ENCODE peak calls at places on chromosomes 7 and 10, in seven cellular contexts. R, U, Q, A, S, W and V are unnamed samples.

GRCh38 chr10:104243567-104243966 is 11.1 kb upstream of the GSTO1 start:
- DNase-seq in A (no peak), U (no peak), W (no peak), R (no peak), Q (no peak), S (no peak), V (no peak)

GRCh38 chr7:27779873-27780272 is 39.9 kb downstream of the TAX1BP1 start:
- DNase-seq in A (no peak), W (no peak), U (peak), Q (no peak), S (no peak), R (no peak), V (no peak)

GRCh38 chr10:30943451-30943850 is 88.2 kb downstream of the ZNF438 start:
- DNase-seq in S (no peak), Q (no peak), U (no peak), R (no peak), A (no peak), W (no peak), V (no peak)

GRCh38 chr7:114959931-114960330 is 38.0 kb downstream of the MDFIC start:
- DNase-seq in U (peak), A (no peak), S (no peak), R (peak), W (no peak), Q (no peak), V (no peak)

GRCh38 chr10:130021373-130021950 is 57.4 kb upstream of the EBF3 start:
- DNase-seq in U (peak), R (peak), S (peak), Q (no peak), W (no peak), A (no peak), V (peak)

GRCh38 chr10:96670786-96671185 is 49.5 kb downstream of the PIK3AP1 start:
- DNase-seq in A (peak), Q (no peak), U (no peak), R (no peak), S (no peak), W (no peak), V (no peak)

GRCh38 chr10:3882855-3883254 is 97.8 kb upstream of the KLF6 start:
- DNase-seq in W (no peak), S (no peak), A (no peak), R (no peak), U (no peak), Q (no peak), V (no peak)

GRCh38 chr7:81447351-81447952 is 322.4 kb downstream of the HGF start:
- DNase-seq in R (peak), U (peak), A (no peak), W (peak), S (peak), Q (no peak), V (no peak)

GRCh38 chr7:48004023-48004422 is 24.6 kb upstream of the HUS1 start:
- DNase-seq in R (no peak), U (no peak), Q (no peak), W (no peak), A (no peak), S (no peak), V (no peak)

GRCh38 chr10:109343293-109343692 is 580.0 kb downstream of the XPNPEP1 start:
- DNase-seq in Q (no peak), S (peak), A (peak), W (peak), U (peak), R (no peak), V (peak)

GRCh38 chr7:52668435-52668834 is 367.0 kb upstream of the POM121L12 start:
- DNase-seq in R (no peak), A (peak), S (no peak), W (no peak), Q (peak), U (no peak), V (no peak)

DNA sequence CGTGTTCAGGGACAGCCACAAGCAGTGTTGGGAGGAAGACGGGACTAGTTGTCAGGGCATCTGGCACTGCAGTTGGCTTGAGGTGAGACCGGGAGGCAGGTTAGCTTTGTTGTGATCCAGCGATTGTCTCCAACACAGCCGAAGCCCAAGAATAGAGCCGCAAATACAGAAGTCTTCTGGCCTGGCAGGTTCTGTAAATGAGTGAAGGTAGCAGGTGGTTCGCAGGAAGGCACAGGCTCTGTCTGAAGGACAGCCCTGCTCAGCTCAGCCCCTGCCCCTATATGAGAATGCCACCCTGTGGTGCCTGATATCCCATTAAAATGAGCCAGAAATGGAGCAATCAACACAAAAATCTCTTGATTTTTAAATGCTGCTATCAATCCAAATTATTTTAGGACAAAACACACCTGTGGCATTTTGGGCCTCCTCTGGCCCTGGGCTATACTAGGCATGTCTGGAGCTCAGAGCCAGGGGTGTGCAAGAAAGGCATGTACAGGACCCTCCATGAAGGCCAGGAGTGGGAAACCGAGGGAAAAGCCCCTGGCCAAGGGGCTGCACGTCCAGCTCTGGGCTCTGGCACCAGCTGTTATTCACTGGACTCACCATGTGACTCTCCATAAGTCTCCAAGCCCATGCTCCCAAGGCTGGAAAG is 11.2 kb upstream of the C10orf71 start:
- DNase-seq in W (no peak), R (no peak), S (no peak), A (no peak), Q (no peak), U (no peak), V (no peak)
- H3K4me3 ChIP-seq in W (no peak), R (no peak), S (no peak), A (no peak), Q (no peak), U (no peak), V (no peak)

DNA sequence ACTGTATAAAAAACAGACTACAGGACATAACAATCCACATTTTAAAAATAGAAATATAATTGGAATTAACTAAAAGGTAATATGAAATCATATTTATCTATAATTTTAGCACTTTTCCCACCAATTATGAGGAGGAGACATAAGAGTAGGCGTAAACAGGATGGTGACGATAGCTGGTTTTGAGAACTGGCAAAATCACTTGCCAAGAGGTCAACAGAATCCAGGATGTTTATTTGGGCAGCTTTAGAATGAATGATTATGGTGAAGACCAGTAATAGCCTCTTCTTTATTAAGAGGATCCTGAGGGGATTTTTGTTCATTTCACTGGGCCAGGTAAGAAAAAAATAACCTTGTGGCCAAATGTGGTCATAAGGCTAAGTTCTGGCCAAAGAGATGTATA is 67.2 kb downstream of the TPK1 start:
- DNase-seq in R (no peak), A (no peak), Q (no peak), U (no peak), S (no peak), W (no peak), V (no peak)
- H3K4me3 ChIP-seq in R (no peak), A (no peak), Q (no peak), U (no peak), S (no peak), W (no peak), V (no peak)

GRCh38 chr10:5041471-5042023 is 37.9 kb upstream of the AKR1C2 start:
- DNase-seq in U (no peak), A (no peak), W (no peak), Q (no peak), S (no peak), R (no peak), V (no peak)
- H3K4me3 ChIP-seq in U (no peak), A (no peak), W (no peak), Q (no peak), S (no peak), R (no peak), V (no peak)

DNA sequence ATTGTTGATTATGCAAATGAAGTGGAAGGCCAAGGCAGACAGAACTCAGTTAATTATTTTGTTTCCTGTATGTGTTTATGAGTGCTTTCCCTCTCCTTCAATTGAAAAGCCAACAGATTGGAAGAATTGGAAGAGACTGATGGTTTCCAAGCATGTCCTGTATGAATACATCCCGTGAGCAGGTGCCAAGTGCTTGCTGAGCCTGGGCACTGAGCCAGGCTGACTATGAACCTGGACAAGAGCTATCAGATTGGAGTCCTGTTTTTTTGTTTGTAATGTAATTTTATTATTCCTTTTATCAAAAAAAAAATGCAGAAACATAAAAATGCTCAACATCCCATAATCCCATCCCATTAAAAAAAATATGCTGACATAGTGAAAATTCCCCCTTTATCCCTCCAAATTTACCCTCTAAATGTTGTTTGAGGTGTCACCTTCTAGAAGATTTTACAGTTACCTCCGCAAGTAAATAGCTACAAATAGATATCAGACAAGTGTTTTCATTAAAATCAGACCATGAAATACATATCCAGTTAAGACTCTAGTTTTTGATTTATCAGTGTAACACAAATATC is 449.5 kb downstream of the GRID1 start:
- DNase-seq in W (no peak), S (no peak), Q (no peak), A (no peak), U (no peak), R (no peak), V (no peak)
- H3K4me3 ChIP-seq in W (no peak), S (no peak), Q (no peak), A (no peak), U (no peak), R (no peak), V (no peak)

GRCh38 chr7:116950889-116951351 is 2.4 kb upstream of the ST7 start:
- DNase-seq in A (no peak), Q (no peak), R (no peak), U (no peak), W (no peak), S (no peak), V (no peak)
- H3K4me3 ChIP-seq in A (no peak), Q (no peak), R (no peak), U (no peak), W (no peak), S (no peak), V (no peak)

DNA sequence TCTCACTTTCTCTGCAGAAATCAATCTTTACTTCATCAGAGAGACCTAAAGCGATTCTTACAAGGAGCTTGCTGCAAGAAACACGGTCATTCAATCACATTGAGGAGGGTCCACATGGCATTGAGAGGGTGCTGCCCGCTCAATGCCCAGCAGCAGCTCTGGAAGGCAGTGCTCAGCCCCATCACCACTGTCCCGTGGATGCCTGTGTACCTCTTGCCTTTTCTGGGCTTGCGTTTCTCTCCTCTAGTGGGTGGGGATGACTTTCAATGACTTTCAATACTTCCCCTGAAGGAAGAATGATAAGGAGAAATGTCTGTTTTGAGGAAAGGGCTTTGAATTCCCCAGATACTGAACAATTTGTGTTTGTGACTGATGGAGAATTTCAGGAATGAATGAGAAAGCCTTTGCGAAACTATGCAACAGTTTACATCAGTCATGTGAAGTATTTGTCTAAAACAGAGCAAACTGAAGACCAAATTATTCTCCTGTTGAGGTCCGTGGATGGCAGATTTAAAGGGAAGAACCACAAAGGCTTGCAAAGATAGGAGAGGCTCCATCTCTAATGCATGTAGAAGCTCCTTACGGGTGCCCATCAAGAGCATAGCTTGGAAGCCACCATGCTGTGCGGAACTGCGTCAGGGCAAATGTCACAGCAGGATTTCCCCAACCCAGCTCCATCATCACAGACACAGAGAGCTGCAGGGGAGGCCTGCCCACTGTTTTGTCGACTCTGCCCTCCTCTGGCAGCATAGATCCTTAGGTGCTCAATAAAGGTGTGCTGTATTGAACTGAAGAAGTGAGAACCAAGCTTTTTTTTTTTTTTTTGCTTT is 6.6 kb upstream of the ZNF22 start:
- DNase-seq in U (peak), Q (no peak), R (peak), A (peak), S (peak), W (no peak), V (no peak)
- H3K4me3 ChIP-seq in U (no peak), Q (no peak), R (no peak), A (no peak), S (no peak), W (no peak), V (no peak)

GRCh38 chr7:140639366-140640053 is 1.1 kb downstream of the DENND2A start:
- DNase-seq in S (peak), U (peak), A (no peak), R (peak), W (no peak), Q (no peak), V (no peak)
- H3K4me3 ChIP-seq in S (peak), U (peak), A (peak), R (peak), W (peak), Q (peak), V (peak)

DNA sequence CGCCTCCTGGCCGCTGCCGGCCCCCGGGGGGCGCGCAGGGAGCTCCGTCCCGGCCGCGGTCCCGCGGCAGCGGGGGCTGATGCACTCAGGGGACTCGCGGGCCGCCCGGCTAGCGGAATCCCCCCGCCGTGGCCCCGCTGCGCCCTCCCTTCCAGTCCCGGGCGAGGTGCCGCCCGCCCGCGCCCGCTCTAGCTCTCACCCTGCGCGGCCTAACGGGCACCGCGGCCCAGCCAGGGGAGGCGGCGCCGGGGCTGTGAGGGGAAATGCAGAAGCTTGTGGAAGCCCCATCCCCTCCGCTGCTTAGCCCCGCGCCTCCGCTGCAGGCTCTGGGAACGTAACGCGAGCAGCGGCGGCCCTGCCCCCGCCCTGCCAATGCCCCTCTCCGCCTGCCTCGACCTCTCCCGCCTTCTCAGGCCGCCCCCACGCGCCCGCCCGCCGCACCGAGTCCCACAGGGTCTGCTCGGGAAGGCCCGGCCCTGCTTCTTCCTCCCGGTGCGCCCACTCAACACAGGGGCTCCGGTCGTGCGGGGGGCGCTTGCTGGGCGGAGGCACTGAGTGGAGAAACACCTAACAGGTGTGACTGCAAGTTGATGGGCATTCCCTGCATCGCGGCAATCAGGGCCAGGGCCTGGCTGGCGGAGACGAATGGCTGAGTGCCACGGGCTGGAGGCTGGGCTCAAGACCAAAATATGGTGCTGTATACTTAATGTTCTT is 383 bp upstream of the TMEM229A start:
- DNase-seq in A (no peak), R (no peak), Q (peak), U (peak), W (no peak), S (no peak), V (no peak)
- H3K4me3 ChIP-seq in A (no peak), R (peak), Q (no peak), U (peak), W (peak), S (no peak), V (peak)

DNA sequence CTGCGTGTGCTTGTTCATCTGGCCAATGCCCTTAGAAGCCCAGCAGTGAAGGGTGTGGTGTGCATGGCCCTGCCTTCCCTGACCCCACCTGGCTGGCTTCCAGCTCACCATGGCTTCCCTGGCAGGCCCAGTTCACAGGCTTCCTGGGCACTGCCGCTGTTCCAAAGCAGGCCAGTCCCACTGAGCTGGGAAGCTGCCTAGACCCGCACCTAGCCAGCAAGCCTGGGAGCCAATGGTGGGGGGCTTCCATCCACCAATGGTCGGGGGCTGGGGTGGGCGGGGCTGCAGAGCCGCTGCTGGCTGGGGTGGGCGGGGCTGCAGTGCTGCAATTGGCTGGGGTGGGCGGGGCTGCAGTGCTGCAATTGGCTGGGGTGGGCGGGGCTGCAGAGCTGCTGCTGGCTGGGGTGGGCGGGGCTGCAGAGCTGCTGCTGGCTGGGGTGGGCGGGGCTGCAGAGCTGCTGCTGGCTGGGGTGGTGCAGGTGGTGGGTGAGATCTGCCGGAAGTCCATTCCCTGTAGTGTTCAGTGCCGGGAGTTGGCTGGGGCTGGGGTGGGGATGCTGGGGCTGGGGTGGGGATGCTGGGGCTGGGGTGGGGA is 12.4 kb downstream of the CALY start:
- DNase-seq in A (peak), Q (peak), U (peak), W (no peak), S (peak), R (peak), V (no peak)
- H3K4me3 ChIP-seq in A (peak), Q (no peak), U (no peak), W (peak), S (no peak), R (peak), V (peak)

GRCh38 chr10:60817135-60817805 is 39.0 kb downstream of the CDK1 start:
- DNase-seq in R (peak), S (peak), W (no peak), Q (no peak), A (no peak), U (peak), V (no peak)
- H3K4me3 ChIP-seq in R (no peak), S (no peak), W (no peak), Q (no peak), A (no peak), U (no peak), V (no peak)